ENCODE peak calls at places on chromosomes 16 and 17, in seven cellular contexts. T is GM23248, V is A549, U is MM.1S, L is LNCaP clone FGC, G is AG04450, F is endodermal cell. N is an unnamed sample.

GRCh38 chr17:39643271-39643670 is 6.3 kb downstream of the STARD3 start:
- DNase-seq in F (no peak), U (no peak), V (no peak), G (no peak), T (peak; percentile 74), L (no peak), N (no peak)

GRCh38 chr17:40433551-40434384 is 9.5 kb upstream of the IGFBP4 start:
- DNase-seq in U (no peak), T (peak; percentile 50), G (no peak), F (peak; percentile 93), L (no peak), V (peak; percentile 66), N (peak; percentile 50)

GRCh38 chr17:79690988-79691836 is 39.5 kb upstream of the ENPP7 start:
- DNase-seq in L (no peak), T (no peak), F (no peak), U (no peak), V (no peak), G (no peak), N (no peak)

GRCh38 chr17:30344283-30345088 is 10.6 kb upstream of the TMIGD1 start:
- DNase-seq in U (no peak), T (peak; percentile 45), L (peak; percentile 96), G (no peak), V (no peak), F (no peak), N (peak; percentile 75)

GRCh38 chr17:21392257-21392656 is 16.1 kb downstream of the KCNJ12 start:
- DNase-seq in G (no peak), U (no peak), F (no peak), V (no peak), L (no peak), T (no peak), N (no peak)

GRCh38 chr16:86354641-86355040 is 155.7 kb upstream of the FOXF1 start:
- DNase-seq in U (no peak), L (no peak), F (no peak), V (no peak), G (no peak), T (peak; percentile 49), N (no peak)

GRCh38 chr16:70250748-70251650 is 741 bp downstream of the EXOSC6 start:
- DNase-seq in T (peak; percentile 79), V (peak; percentile 50), F (peak; percentile 78), G (no peak), U (peak; percentile 36), L (no peak), N (peak; percentile 79)

GRCh38 chr17:71472809-71473789 is 647.7 kb upstream of the SOX9 start:
- DNase-seq in F (peak; percentile 72), V (peak; percentile 55), G (peak; percentile 42), L (peak; percentile 45), U (peak; percentile 66), T (peak; percentile 79), N (no peak)

GRCh38 chr17:50872710-50873424 is 6.7 kb upstream of the TOB1 start:
- DNase-seq in G (no peak), L (no peak), U (peak; percentile 67), V (no peak), F (peak; percentile 34), T (peak; percentile 85), N (no peak)

GRCh38 chr17:38797091-38797490 is 2.3 kb downstream of the PIP4K2B start:
- DNase-seq in F (no peak), T (peak; percentile 76), V (no peak), L (no peak), U (no peak), G (no peak), N (no peak)

GRCh38 chr16:85667841-85668413 is 20.8 kb downstream of the GINS2 start:
- DNase-seq in V (no peak), L (no peak), T (no peak), F (no peak), U (no peak), G (no peak), N (peak; percentile 31)

GRCh38 chr17:40422990-40423611 is 5.4 kb upstream of the TOP2A start:
- DNase-seq in U (no peak), T (no peak), F (peak; percentile 96), V (peak; percentile 65), G (no peak), L (peak; percentile 84), N (no peak)

GRCh38 chr16:74501484-74502479 is 80.5 kb upstream of the CLEC18B start:
- DNase-seq in U (no peak), V (no peak), F (no peak), L (no peak), T (no peak), G (no peak), N (no peak)

GRCh38 chr16:86901483-86901882 is 323.1 kb downstream of the FOXL1 start:
- DNase-seq in U (no peak), G (no peak), V (peak; percentile 28), F (no peak), T (peak; percentile 43), L (no peak), N (no peak)

GRCh38 chr17:75418523-75419050 is 13.1 kb upstream of the GRB2 start:
- DNase-seq in T (no peak), F (no peak), U (no peak), G (no peak), V (no peak), L (no peak), N (no peak)

GRCh38 chr17:5883775-5884665 is 186.2 kb upstream of the WSCD1 start:
- DNase-seq in V (no peak), T (no peak), F (peak; percentile 21), U (no peak), G (no peak), L (no peak), N (no peak)

GRCh38 chr16:22784690-22785214 is 29.2 kb upstream of the HS3ST2 start:
- DNase-seq in V (no peak), U (no peak), L (no peak), G (no peak), T (no peak), F (no peak), N (no peak)

GRCh38 chr16:72210072-72210471 is 38.1 kb upstream of the PMFBP1 start:
- DNase-seq in V (no peak), U (no peak), F (no peak), L (no peak), G (no peak), T (no peak), N (no peak)

GRCh38 chr17:66711403-66711802 is 123.5 kb upstream of the CACNG5 start:
- DNase-seq in T (no peak), F (no peak), U (no peak), V (no peak), L (no peak), G (no peak), N (no peak)

GRCh38 chr17:43562679-43563146 is 16.6 kb upstream of the ETV4 start:
- DNase-seq in T (no peak), U (no peak), F (peak; percentile 80), L (no peak), G (no peak), V (no peak), N (no peak)

DNA sequence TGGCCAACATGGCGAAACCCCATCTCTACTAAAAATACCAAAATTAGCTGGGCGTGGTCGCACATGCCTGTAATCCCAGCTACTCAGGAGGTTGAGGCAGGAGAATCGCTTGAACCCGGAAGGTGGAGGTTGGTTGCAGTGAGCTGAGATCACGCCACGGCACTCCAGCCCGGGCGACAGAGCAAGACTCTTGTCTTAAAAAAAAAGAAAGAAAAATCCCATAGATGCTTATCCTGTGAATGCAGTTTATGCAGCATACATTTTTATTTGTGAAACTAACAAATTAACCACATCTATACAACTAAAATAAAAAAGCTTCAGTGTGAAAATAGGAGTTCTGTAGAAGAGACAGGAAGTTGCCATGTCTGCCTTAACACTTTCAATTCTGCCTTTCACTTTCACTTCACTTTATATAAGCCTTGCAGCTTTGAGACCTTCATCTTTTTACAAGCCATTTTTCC is 7.1 kb downstream of the IGSF6 start:
- DNase-seq in T (peak; percentile 60), U (peak; percentile 79), G (no peak), L (no peak), V (no peak), F (peak; percentile 10), N (no peak)
- H3K4me3 ChIP-seq in T (peak overlapping the region; percentile 66), U (peak overlapping the region; percentile 34), G (no peak overlapping the region), L (no peak overlapping the region), V (no peak overlapping the region), F (no peak overlapping the region), N (no peak overlapping the region)

GRCh38 chr17:3890082-3890892 is 2.6 kb downstream of the CAMKK1 start:
- DNase-seq in T (peak; percentile 98), V (peak; percentile 98), U (no peak), L (no peak), F (peak; percentile 64), G (peak; percentile 37), N (no peak)
- H3K4me3 ChIP-seq in T (peak overlapping the region; percentile 44), V (peak overlapping the region; percentile 22), U (no peak overlapping the region), L (no peak overlapping the region), F (no peak overlapping the region), G (peak overlapping the region; percentile 13), N (no peak overlapping the region)

DNA sequence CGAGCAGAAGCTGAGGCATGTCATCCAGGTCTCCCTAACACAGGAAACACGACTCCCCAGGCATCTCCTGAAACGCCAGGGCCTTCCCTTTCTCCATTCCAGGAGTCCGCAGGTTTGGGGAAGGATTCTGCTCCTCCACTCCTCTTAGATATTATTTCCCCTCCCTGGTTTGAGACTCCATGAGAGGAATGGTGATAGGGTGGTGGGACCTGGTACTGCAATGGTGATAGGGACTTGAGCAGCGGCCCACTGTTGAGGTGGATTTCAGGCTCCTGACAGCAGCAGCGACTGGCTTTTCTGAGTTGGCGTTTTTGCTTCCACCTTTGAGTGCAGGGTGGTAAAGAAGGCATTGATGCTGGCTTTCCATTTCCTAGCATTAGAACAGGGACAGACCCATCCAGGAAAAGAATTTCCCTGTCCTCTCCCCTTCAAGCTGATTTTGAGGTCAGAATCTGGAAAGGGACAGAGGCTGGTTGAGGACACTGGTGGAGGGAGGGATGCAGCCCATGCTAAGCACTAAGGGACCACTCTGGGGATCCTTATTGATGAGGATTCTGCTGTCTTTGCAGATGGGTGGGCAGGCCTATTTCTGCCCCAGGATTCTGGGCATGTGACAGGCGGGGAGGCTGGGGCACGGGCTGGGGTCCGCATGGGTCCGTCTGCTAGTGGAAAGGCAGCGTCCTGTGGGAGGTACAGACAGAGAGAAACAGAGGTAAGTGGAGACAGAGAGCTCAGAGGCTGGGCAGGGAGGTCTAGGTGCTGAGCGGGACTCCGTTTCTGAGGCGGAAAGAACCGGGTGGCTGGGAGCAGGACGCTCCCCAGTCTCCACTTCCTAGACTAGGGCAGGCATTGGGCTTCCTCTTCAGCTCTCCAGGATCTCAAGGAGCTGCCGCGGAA is 1.3 kb upstream of the TBX4 start:
- DNase-seq in V (no peak), U (no peak), L (no peak), G (no peak), F (peak; percentile 88), T (no peak), N (no peak)
- H3K4me3 ChIP-seq in V (no peak overlapping the region), U (no peak overlapping the region), L (no peak overlapping the region), G (no peak overlapping the region), F (no peak overlapping the region), T (no peak overlapping the region), N (no peak overlapping the region)

GRCh38 chr17:8401107-8401506 is 3.5 kb upstream of the RNF222 start:
- DNase-seq in V (no peak), U (no peak), G (no peak), F (no peak), L (no peak), T (no peak), N (no peak)

GRCh38 chr17:8398980-8399379 is 1.4 kb upstream of the RNF222 start:
- DNase-seq in F (no peak), T (no peak), V (no peak), G (no peak), L (no peak), U (no peak), N (no peak)

GRCh38 chr17:8393470-8394231 is 4.0 kb downstream of the RNF222 start:
- DNase-seq in T (no peak), V (no peak), L (no peak), G (no peak), F (no peak), U (peak; percentile 41), N (no peak)

GRCh38 chr17:8392674-8393469 is 4.8 kb downstream of the RNF222 start:
- DNase-seq in U (no peak), G (no peak), V (no peak), T (no peak), F (peak; percentile 58), L (no peak), N (no peak)

GRCh38 chr17:8397636-8398035 is at the start of gene RNF222:
- DNase-seq in G (no peak), V (no peak), U (no peak), L (no peak), F (no peak), T (no peak), N (no peak)
- H3K4me3 ChIP-seq in G (no peak within 1 kb of the TSS), V (no peak within 1 kb of the TSS), U (no peak within 1 kb of the TSS), L (peak within 1 kb of the TSS; percentile 11), F (no peak within 1 kb of the TSS), T (no peak within 1 kb of the TSS), N (no peak within 1 kb of the TSS)